ENCODE peak calls at places on chromosomes 13 and 19, in eight cellular contexts. X is glutamatergic neuron, A is nephron progenitor cell, E is WERI-Rb-1, F is heart left ventricle, C is AG09309, V is AG04449, Y is MCF 10A. J is an unnamed sample.

GRCh38 chr19:41701401-41702075 is 6.9 kb upstream of the CEACAM5 start:
- DNase-seq in V (no peak), C (no peak), E (peak; percentile 30), F (no peak), A (no peak), Y (peak; percentile 8), X (no peak), J (no peak)

GRCh38 chr13:44136693-44137268 is 236.8 kb upstream of the SERP2 start:
- DNase-seq in V (no peak), X (no peak), E (no peak), C (no peak), Y (no peak), F (no peak), A (no peak), J (no peak)

GRCh38 chr19:45499196-45500180 is 1.2 kb downstream of the PPM1N start:
- DNase-seq in V (no peak), X (peak; percentile 80), Y (peak; percentile 21), C (no peak), A (peak; percentile 74), E (peak; percentile 80), F (no peak), J (no peak)

GRCh38 chr19:10352764-10353671 is 13.6 kb upstream of the ICAM3 start:
- DNase-seq in F (peak; percentile 87), A (peak; percentile 94), E (no peak), C (no peak), V (no peak), Y (no peak), X (peak; percentile 97), J (no peak)

GRCh38 chr13:98325724-98326123 is 148.7 kb upstream of the RNF113B start:
- DNase-seq in V (no peak), X (no peak), E (no peak), C (no peak), A (no peak), F (no peak), Y (no peak), J (no peak)

GRCh38 chr13:109400192-109400591 is 386.2 kb downstream of the IRS2 start:
- DNase-seq in X (no peak), E (no peak), F (no peak), A (no peak), Y (no peak), V (no peak), C (no peak), J (no peak)

GRCh38 chr13:112744306-112745021 is 54.6 kb downstream of the ATP11A start:
- DNase-seq in X (no peak), Y (peak; percentile 45), E (no peak), C (no peak), V (no peak), A (no peak), F (no peak), J (no peak)

GRCh38 chr13:44810067-44810840 is 179.0 kb downstream of the NUFIP1 start:
- DNase-seq in A (no peak), X (no peak), F (peak; percentile 13), E (no peak), Y (peak; percentile 30), V (no peak), C (no peak), J (no peak)

GRCh38 chr13:106210327-106210726 is 325.1 kb downstream of the EFNB2 start:
- DNase-seq in X (no peak), Y (no peak), C (no peak), F (no peak), A (no peak), E (no peak), V (no peak), J (no peak)

GRCh38 chr13:100106005-100106404 is 17.1 kb downstream of the PCCA start:
- DNase-seq in C (peak; percentile 21), Y (no peak), E (no peak), V (no peak), F (no peak), X (no peak), A (no peak), J (no peak)

GRCh38 chr19:55352040-55352439 is 2.5 kb downstream of the COX6B2 start:
- DNase-seq in V (no peak), Y (peak; percentile 68), X (no peak), E (no peak), A (no peak), F (no peak), C (no peak), J (no peak)

GRCh38 chr13:90362718-90363117 is 984.8 kb upstream of the MIR17HG start:
- DNase-seq in F (no peak), Y (no peak), C (no peak), A (no peak), X (no peak), E (no peak), V (no peak), J (no peak)

GRCh38 chr13:42345367-42345766 is 73.4 kb downstream of the AKAP11 start:
- DNase-seq in Y (no peak), F (no peak), X (no peak), V (no peak), E (no peak), C (no peak), A (no peak), J (no peak)

GRCh38 chr19:13260883-13261653 is 110.9 kb downstream of the IER2 start:
- DNase-seq in E (no peak), X (no peak), V (peak; percentile 36), Y (peak; percentile 81), A (no peak), F (no peak), C (peak; percentile 66), J (peak; percentile 44)

GRCh38 chr19:28706693-28707092 is 506.3 kb downstream of the UQCRFS1 start:
- DNase-seq in A (no peak), X (no peak), C (no peak), Y (no peak), F (no peak), E (no peak), V (no peak), J (no peak)

GRCh38 chr13:66714795-66715194 is 515.3 kb downstream of the PCDH9 start:
- DNase-seq in C (no peak), X (no peak), F (no peak), A (no peak), E (no peak), V (no peak), Y (no peak), J (no peak)
- TF ChIP-seq CTCF in C (peak; percentile 9), X (no peak), F (no peak), A (no peak), E (no peak), V (no peak), Y (peak; percentile 17), J (peak; percentile 12)

DNA sequence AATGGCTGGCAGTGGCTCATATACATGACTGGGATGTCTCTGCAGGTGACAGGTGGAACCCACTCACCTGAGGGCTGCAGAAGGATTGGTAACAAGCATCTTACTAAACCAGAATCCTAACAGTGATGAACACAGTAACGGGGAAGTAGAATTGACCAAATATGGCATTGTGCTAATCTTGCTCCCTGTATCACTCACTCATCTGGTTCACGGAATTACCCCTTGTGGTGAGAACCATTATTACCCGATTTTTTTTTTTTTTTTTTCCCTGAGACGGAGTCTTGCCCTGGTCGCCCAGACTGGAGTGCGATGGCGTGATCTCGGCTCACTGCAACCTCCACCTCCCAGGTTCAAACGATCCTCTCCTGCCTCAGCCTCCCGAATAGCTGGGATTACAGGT is 69.5 kb downstream of the PTPRS start:
- DNase-seq in X (no peak), C (no peak), A (no peak), F (no peak), E (no peak), Y (peak; percentile 6), V (no peak), J (no peak)
- TF ChIP-seq CTCF in X (peak; percentile 70), C (peak; percentile 20), A (peak; percentile 23), F (no peak), E (no peak), Y (no peak), V (no peak), J (no peak)

DNA sequence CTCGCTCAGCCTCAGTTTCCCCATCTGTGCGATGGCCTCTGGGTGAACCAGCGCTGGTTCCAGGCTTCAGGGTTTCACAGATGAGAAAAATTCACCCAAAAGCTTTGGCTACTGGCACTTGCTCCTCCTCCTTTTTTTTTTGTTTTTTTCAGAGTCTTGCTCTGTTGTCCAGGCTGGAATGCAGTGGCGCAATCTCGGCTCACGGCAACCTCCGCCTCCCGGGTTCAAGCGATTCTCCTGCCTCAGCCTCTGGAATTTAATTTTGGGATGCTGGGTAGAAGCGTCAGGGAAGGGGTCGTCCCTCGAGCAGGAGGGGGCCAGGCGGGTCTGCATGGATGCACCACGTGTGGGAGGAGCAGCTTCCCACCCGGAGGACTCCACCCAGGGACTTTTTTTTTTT is 7.0 kb downstream of the PRSS57 start:
- DNase-seq in F (no peak), C (no peak), V (no peak), A (no peak), X (no peak), E (no peak), Y (no peak), J (no peak)
- TF ChIP-seq CTCF in F (no peak), C (no peak), V (no peak), A (no peak), X (no peak), E (no peak), Y (no peak), J (no peak)

DNA sequence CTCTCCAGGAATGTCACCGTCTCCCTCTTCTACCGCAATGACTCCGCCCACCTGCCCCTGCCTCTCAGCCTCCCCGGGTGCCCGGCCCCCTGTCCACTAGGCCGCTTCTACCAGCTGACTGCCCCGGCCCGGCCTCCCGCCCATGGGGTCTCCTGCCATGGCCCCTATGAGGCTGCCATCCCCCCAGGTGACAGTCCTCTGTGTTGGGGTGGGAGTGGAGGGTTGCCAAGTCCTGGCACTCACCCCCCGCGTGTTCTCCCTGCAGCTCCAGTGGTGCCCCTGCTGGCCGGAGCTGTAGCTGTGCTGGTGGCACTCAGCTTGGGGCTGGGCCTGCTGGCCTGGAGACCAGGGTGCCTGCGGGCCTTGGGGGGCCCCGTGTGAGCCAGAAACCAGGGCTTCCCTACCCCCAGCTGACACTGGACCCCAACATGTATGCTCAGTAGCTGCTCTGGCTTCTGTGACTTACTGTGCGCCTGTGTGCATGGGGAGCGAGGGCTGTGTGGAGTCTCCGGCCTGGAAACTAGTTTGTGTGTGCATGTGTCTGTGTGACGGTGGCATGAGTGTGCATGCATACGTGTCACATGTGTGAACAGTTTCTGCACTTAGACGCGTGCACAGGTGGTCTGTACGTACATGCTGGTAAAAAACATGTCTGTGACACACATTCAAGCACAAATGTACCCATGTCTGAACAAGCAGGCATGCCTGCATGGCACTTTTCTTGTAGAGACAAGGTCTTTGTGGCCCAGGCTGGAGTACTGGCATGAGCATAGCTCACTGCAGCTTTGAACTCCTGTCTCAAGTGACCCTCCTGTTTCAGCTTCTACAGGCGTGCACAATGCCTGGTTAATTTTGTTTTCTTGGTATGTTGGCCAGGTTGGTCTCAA is 4.8 kb downstream of the ACP4 start:
- DNase-seq in X (no peak), A (no peak), C (no peak), V (no peak), Y (peak; percentile 39), F (no peak), E (peak; percentile 60), J (no peak)
- TF ChIP-seq CTCF in X (no peak), A (no peak), C (peak; percentile 15), V (no peak), Y (peak; percentile 7), F (no peak), E (peak; percentile 46), J (no peak)

GRCh38 chr19:40662925-40663711 is 27.3 kb downstream of the NUMBL start:
- DNase-seq in X (peak; percentile 96), E (peak; percentile 86), C (no peak), V (no peak), F (peak; percentile 93), A (peak; percentile 97), Y (peak; percentile 83), J (peak; percentile 79)
- TF ChIP-seq CTCF in X (peak; percentile 99), E (peak; percentile 78), C (peak; percentile 86), V (peak; percentile 94), F (peak; percentile 99), A (peak; percentile 42), Y (no peak), J (no peak)